ENCODE peak calls at places on chromosomes 11 and 22, in four cellular contexts. One of them, this sample, is unnamed.

GRCh38 chr11:96055706-96056387 is 131.9 kb upstream of the MTMR2 start:
- DNase-seq in NCI-H2029 treated with DMSO at 0.1 percent for 48 hours: no peak
- DNase-seq in NCI-H1092: no peak
- DNase-seq in activated gamma-delta T cell treated with anti-CD3 and anti-CD28 coated beads, Interleukin-2, amount 50 U/mL, for 16 hours: no peak
- DNase-seq in this sample: peak; percentile 39

GRCh38 chr11:110529043-110529442 is 99.3 kb downstream of the FDX1 start:
- DNase-seq in NCI-H2029 treated with DMSO at 0.1 percent for 48 hours: no peak
- DNase-seq in NCI-H1092: no peak
- DNase-seq in activated gamma-delta T cell treated with anti-CD3 and anti-CD28 coated beads, Interleukin-2, amount 50 U/mL, for 16 hours: no peak
- DNase-seq in this sample: peak; percentile 24

GRCh38 chr22:37162221-37163095 is 12.7 kb upstream of the IL2RB start:
- DNase-seq in NCI-H2029 treated with DMSO at 0.1 percent for 48 hours: no peak
- DNase-seq in NCI-H1092: no peak
- DNase-seq in activated gamma-delta T cell treated with anti-CD3 and anti-CD28 coated beads, Interleukin-2, amount 50 U/mL, for 16 hours: peak; percentile 68
- DNase-seq in this sample: no peak

GRCh38 chr22:39090426-39091064 is 6.5 kb upstream of the APOBEC3H start:
- DNase-seq in NCI-H2029 treated with DMSO at 0.1 percent for 48 hours: no peak
- DNase-seq in NCI-H1092: no peak
- DNase-seq in activated gamma-delta T cell treated with anti-CD3 and anti-CD28 coated beads, Interleukin-2, amount 50 U/mL, for 16 hours: peak; percentile 87
- DNase-seq in this sample: no peak

GRCh38 chr11:83009999-83010398 is 61.7 kb downstream of the RAB30 start:
- DNase-seq in NCI-H2029 treated with DMSO at 0.1 percent for 48 hours: no peak
- DNase-seq in NCI-H1092: no peak
- DNase-seq in activated gamma-delta T cell treated with anti-CD3 and anti-CD28 coated beads, Interleukin-2, amount 50 U/mL, for 16 hours: no peak
- DNase-seq in this sample: no peak

GRCh38 chr11:86292912-86293606 is 9.0 kb upstream of the HIKESHI start:
- DNase-seq in NCI-H2029 treated with DMSO at 0.1 percent for 48 hours: no peak
- DNase-seq in NCI-H1092: no peak
- DNase-seq in activated gamma-delta T cell treated with anti-CD3 and anti-CD28 coated beads, Interleukin-2, amount 50 U/mL, for 16 hours: no peak
- DNase-seq in this sample: no peak

GRCh38 chr11:67031791-67032561 is 9.0 kb downstream of the SYT12 start:
- DNase-seq in NCI-H2029 treated with DMSO at 0.1 percent for 48 hours: no peak
- DNase-seq in NCI-H1092: no peak
- DNase-seq in activated gamma-delta T cell treated with anti-CD3 and anti-CD28 coated beads, Interleukin-2, amount 50 U/mL, for 16 hours: no peak
- DNase-seq in this sample: peak; percentile 59

GRCh38 chr11:64834723-64835615 is 9.5 kb downstream of the CDC42BPG start:
- DNase-seq in NCI-H2029 treated with DMSO at 0.1 percent for 48 hours: no peak
- DNase-seq in NCI-H1092: no peak
- DNase-seq in activated gamma-delta T cell treated with anti-CD3 and anti-CD28 coated beads, Interleukin-2, amount 50 U/mL, for 16 hours: no peak
- DNase-seq in this sample: no peak

GRCh38 chr22:50676211-50676636 is 3.6 kb downstream of the SHANK3 start:
- DNase-seq in NCI-H2029 treated with DMSO at 0.1 percent for 48 hours: no peak
- DNase-seq in NCI-H1092: no peak
- DNase-seq in activated gamma-delta T cell treated with anti-CD3 and anti-CD28 coated beads, Interleukin-2, amount 50 U/mL, for 16 hours: no peak
- DNase-seq in this sample: no peak

GRCh38 chr22:38953577-38954413 is 3.6 kb upstream of the APOBEC3A start:
- DNase-seq in NCI-H2029 treated with DMSO at 0.1 percent for 48 hours: no peak
- DNase-seq in NCI-H1092: no peak
- DNase-seq in activated gamma-delta T cell treated with anti-CD3 and anti-CD28 coated beads, Interleukin-2, amount 50 U/mL, for 16 hours: peak; percentile 21
- DNase-seq in this sample: no peak

GRCh38 chr11:70435765-70436500 is 37.6 kb downstream of the CTTN start:
- DNase-seq in NCI-H2029 treated with DMSO at 0.1 percent for 48 hours: no peak
- DNase-seq in NCI-H1092: no peak
- DNase-seq in activated gamma-delta T cell treated with anti-CD3 and anti-CD28 coated beads, Interleukin-2, amount 50 U/mL, for 16 hours: no peak
- DNase-seq in this sample: no peak

GRCh38 chr11:87180743-87181142 is 143.0 kb downstream of the TMEM135 start:
- DNase-seq in NCI-H2029 treated with DMSO at 0.1 percent for 48 hours: no peak
- DNase-seq in NCI-H1092: no peak
- DNase-seq in activated gamma-delta T cell treated with anti-CD3 and anti-CD28 coated beads, Interleukin-2, amount 50 U/mL, for 16 hours: no peak
- DNase-seq in this sample: peak; percentile 56

GRCh38 chr22:45688606-45689080 is 17.0 kb downstream of the ATXN10 start:
- DNase-seq in NCI-H2029 treated with DMSO at 0.1 percent for 48 hours: no peak
- DNase-seq in NCI-H1092: no peak
- DNase-seq in activated gamma-delta T cell treated with anti-CD3 and anti-CD28 coated beads, Interleukin-2, amount 50 U/mL, for 16 hours: no peak
- DNase-seq in this sample: peak; percentile 94

GRCh38 chr11:6397636-6398035 is 7.4 kb downstream of the SMPD1 start:
- DNase-seq in NCI-H2029 treated with DMSO at 0.1 percent for 48 hours: no peak
- DNase-seq in NCI-H1092: no peak
- DNase-seq in activated gamma-delta T cell treated with anti-CD3 and anti-CD28 coated beads, Interleukin-2, amount 50 U/mL, for 16 hours: no peak
- DNase-seq in this sample: no peak

GRCh38 chr11:110679323-110679980 is 32.8 kb downstream of the ARHGAP20 start:
- DNase-seq in NCI-H2029 treated with DMSO at 0.1 percent for 48 hours: no peak
- DNase-seq in NCI-H1092: no peak
- DNase-seq in activated gamma-delta T cell treated with anti-CD3 and anti-CD28 coated beads, Interleukin-2, amount 50 U/mL, for 16 hours: no peak
- DNase-seq in this sample: peak; percentile 47

GRCh38 chr11:10659339-10660216 is 34.0 kb downstream of the IRAG1 start:
- DNase-seq in NCI-H2029 treated with DMSO at 0.1 percent for 48 hours: no peak
- DNase-seq in NCI-H1092: no peak
- DNase-seq in activated gamma-delta T cell treated with anti-CD3 and anti-CD28 coated beads, Interleukin-2, amount 50 U/mL, for 16 hours: no peak
- DNase-seq in this sample: peak; percentile 87

GRCh38 chr22:43110927-43111623 is 525 bp downstream of the BIK start:
- DNase-seq in NCI-H2029 treated with DMSO at 0.1 percent for 48 hours: no peak
- DNase-seq in NCI-H1092: no peak
- DNase-seq in activated gamma-delta T cell treated with anti-CD3 and anti-CD28 coated beads, Interleukin-2, amount 50 U/mL, for 16 hours: no peak
- DNase-seq in this sample: no peak

GRCh38 chr11:134207538-134208239 is 16.1 kb downstream of the NCAPD3 start:
- DNase-seq in NCI-H2029 treated with DMSO at 0.1 percent for 48 hours: no peak
- DNase-seq in NCI-H1092: no peak
- DNase-seq in activated gamma-delta T cell treated with anti-CD3 and anti-CD28 coated beads, Interleukin-2, amount 50 U/mL, for 16 hours: peak; percentile 54
- DNase-seq in this sample: peak; percentile 25

GRCh38 chr22:32803020-32803758 is 1.7 kb downstream of the TIMP3 start:
- DNase-seq in NCI-H2029 treated with DMSO at 0.1 percent for 48 hours: no peak
- DNase-seq in NCI-H1092: no peak
- DNase-seq in activated gamma-delta T cell treated with anti-CD3 and anti-CD28 coated beads, Interleukin-2, amount 50 U/mL, for 16 hours: no peak
- DNase-seq in this sample: peak; percentile 63

GRCh38 chr11:113179181-113179701 is 135.1 kb upstream of the TTC12 start:
- DNase-seq in NCI-H2029 treated with DMSO at 0.1 percent for 48 hours: no peak
- DNase-seq in NCI-H1092: no peak
- DNase-seq in activated gamma-delta T cell treated with anti-CD3 and anti-CD28 coated beads, Interleukin-2, amount 50 U/mL, for 16 hours: no peak
- DNase-seq in this sample: no peak

GRCh38 chr11:114891911-114892310 is 213.6 kb downstream of the NXPE2 start:
- DNase-seq in NCI-H2029 treated with DMSO at 0.1 percent for 48 hours: no peak
- DNase-seq in NCI-H1092: no peak
- DNase-seq in activated gamma-delta T cell treated with anti-CD3 and anti-CD28 coated beads, Interleukin-2, amount 50 U/mL, for 16 hours: no peak
- DNase-seq in this sample: no peak

GRCh38 chr22:41380993-41381328 is 781 bp upstream of the TEF start:
- DNase-seq in NCI-H2029 treated with DMSO at 0.1 percent for 48 hours: peak; percentile 36
- DNase-seq in NCI-H1092: peak; percentile 56
- DNase-seq in activated gamma-delta T cell treated with anti-CD3 and anti-CD28 coated beads, Interleukin-2, amount 50 U/mL, for 16 hours: no peak
- DNase-seq in this sample: peak; percentile 97

GRCh38 chr11:68002943-68003845 is 703 bp downstream of the UNC93B1 start:
- DNase-seq in NCI-H2029 treated with DMSO at 0.1 percent for 48 hours: peak; percentile 12
- DNase-seq in NCI-H1092: no peak
- DNase-seq in activated gamma-delta T cell treated with anti-CD3 and anti-CD28 coated beads, Interleukin-2, amount 50 U/mL, for 16 hours: peak; percentile 33
- DNase-seq in this sample: no peak

This sample was measured in fibroblast of villous mesenchyme.